ENCODE peak calls at places on chromosomes 2 and 18, in seven cellular contexts. One of them, this sample, is unnamed.

GRCh38 chr18:22489694-22490093 is 72.0 kb upstream of the CTAGE1 start:
- DNase-seq in tibial artery: no peak
- DNase-seq in CD4-positive, alpha-beta memory T cell: no peak
- DNase-seq in RPMI7951: no peak
- DNase-seq in brain microvascular endothelial cell: no peak
- DNase-seq in omental fat pad: no peak
- DNase-seq in HEK293T: no peak
- DNase-seq in this sample: no peak

GRCh38 chr2:204654679-204655078 is 109.4 kb downstream of the PARD3B start:
- DNase-seq in tibial artery: no peak
- DNase-seq in CD4-positive, alpha-beta memory T cell: no peak
- DNase-seq in RPMI7951: no peak
- DNase-seq in brain microvascular endothelial cell: no peak
- DNase-seq in omental fat pad: no peak
- DNase-seq in HEK293T: no peak
- DNase-seq in this sample: no peak

GRCh38 chr2:127422631-127423475 is 4.6 kb downstream of the PROC start:
- DNase-seq in tibial artery: no peak
- DNase-seq in CD4-positive, alpha-beta memory T cell: peak; percentile 21
- DNase-seq in RPMI7951: peak; percentile 18
- DNase-seq in brain microvascular endothelial cell: no peak
- DNase-seq in omental fat pad: no peak
- DNase-seq in HEK293T: no peak
- DNase-seq in this sample: peak; percentile 13

GRCh38 chr18:73478191-73478590 is 610.4 kb upstream of the NETO1 start:
- DNase-seq in tibial artery: no peak
- DNase-seq in CD4-positive, alpha-beta memory T cell: no peak
- DNase-seq in RPMI7951: peak; percentile 7
- DNase-seq in brain microvascular endothelial cell: no peak
- DNase-seq in omental fat pad: no peak
- DNase-seq in HEK293T: no peak
- DNase-seq in this sample: no peak

GRCh38 chr18:69992776-69993175 is 45.1 kb upstream of the CD226 start:
- DNase-seq in tibial artery: no peak
- DNase-seq in CD4-positive, alpha-beta memory T cell: no peak
- DNase-seq in RPMI7951: peak; percentile 83
- DNase-seq in brain microvascular endothelial cell: peak; percentile 74
- DNase-seq in omental fat pad: no peak
- DNase-seq in HEK293T: no peak
- DNase-seq in this sample: no peak

GRCh38 chr2:219627105-219628100 is at the start of gene SLC4A3:
- DNase-seq in tibial artery: no peak
- DNase-seq in CD4-positive, alpha-beta memory T cell: no peak
- DNase-seq in RPMI7951: peak; percentile 53
- DNase-seq in brain microvascular endothelial cell: no peak
- DNase-seq in omental fat pad: no peak
- DNase-seq in HEK293T: peak; percentile 79
- DNase-seq in this sample: no peak

GRCh38 chr2:100301881-100302584 is 20.3 kb downstream of the LONRF2 start:
- DNase-seq in tibial artery: no peak
- DNase-seq in CD4-positive, alpha-beta memory T cell: no peak
- DNase-seq in RPMI7951: no peak
- DNase-seq in brain microvascular endothelial cell: no peak
- DNase-seq in omental fat pad: no peak
- DNase-seq in HEK293T: no peak
- DNase-seq in this sample: no peak

GRCh38 chr2:5482929-5483331 is 209.3 kb upstream of the SOX11 start:
- DNase-seq in tibial artery: no peak
- DNase-seq in CD4-positive, alpha-beta memory T cell: no peak
- DNase-seq in RPMI7951: no peak
- DNase-seq in brain microvascular endothelial cell: peak; percentile 12
- DNase-seq in omental fat pad: no peak
- DNase-seq in HEK293T: no peak
- DNase-seq in this sample: no peak

GRCh38 chr2:218229851-218230250 is 12.9 kb downstream of the ARPC2 start:
- DNase-seq in tibial artery: no peak
- DNase-seq in CD4-positive, alpha-beta memory T cell: no peak
- DNase-seq in RPMI7951: peak; percentile 83
- DNase-seq in brain microvascular endothelial cell: no peak
- DNase-seq in omental fat pad: no peak
- DNase-seq in HEK293T: no peak
- DNase-seq in this sample: no peak

GRCh38 chr2:161237397-161238263 is 70.6 kb upstream of the PSMD14 start:
- DNase-seq in tibial artery: peak; percentile 69
- DNase-seq in CD4-positive, alpha-beta memory T cell: peak; percentile 52
- DNase-seq in RPMI7951: peak; percentile 39
- DNase-seq in brain microvascular endothelial cell: no peak
- DNase-seq in omental fat pad: peak; percentile 32
- DNase-seq in HEK293T: no peak
- DNase-seq in this sample: peak; percentile 26

GRCh38 chr2:129585760-129586159 is 393.7 kb upstream of the RAB6C start:
- DNase-seq in tibial artery: no peak
- DNase-seq in CD4-positive, alpha-beta memory T cell: no peak
- DNase-seq in RPMI7951: no peak
- DNase-seq in brain microvascular endothelial cell: no peak
- DNase-seq in omental fat pad: no peak
- DNase-seq in HEK293T: no peak
- DNase-seq in this sample: no peak

GRCh38 chr2:106159867-106160785 is 34.0 kb downstream of the UXS1 start:
- DNase-seq in tibial artery: no peak
- DNase-seq in CD4-positive, alpha-beta memory T cell: peak; percentile 64
- DNase-seq in RPMI7951: no peak
- DNase-seq in brain microvascular endothelial cell: no peak
- DNase-seq in omental fat pad: no peak
- DNase-seq in HEK293T: no peak
- DNase-seq in this sample: no peak

GRCh38 chr2:113886479-113887383 is 3.2 kb upstream of the ACTR3 start:
- DNase-seq in tibial artery: no peak
- DNase-seq in CD4-positive, alpha-beta memory T cell: no peak
- DNase-seq in RPMI7951: peak; percentile 93
- DNase-seq in brain microvascular endothelial cell: peak; percentile 92
- DNase-seq in omental fat pad: no peak
- DNase-seq in HEK293T: no peak
- DNase-seq in this sample: peak; percentile 50

GRCh38 chr18:67513285-67513684 is 3.2 kb downstream of the DSEL start:
- DNase-seq in tibial artery: no peak
- DNase-seq in CD4-positive, alpha-beta memory T cell: no peak
- DNase-seq in RPMI7951: peak; percentile 23
- DNase-seq in brain microvascular endothelial cell: peak; percentile 12
- DNase-seq in omental fat pad: no peak
- DNase-seq in HEK293T: no peak
- DNase-seq in this sample: no peak

GRCh38 chr2:156918410-156918809 is 339.1 kb upstream of the GALNT5 start:
- DNase-seq in tibial artery: no peak
- DNase-seq in CD4-positive, alpha-beta memory T cell: no peak
- DNase-seq in RPMI7951: no peak
- DNase-seq in brain microvascular endothelial cell: no peak
- DNase-seq in omental fat pad: no peak
- DNase-seq in HEK293T: no peak
- DNase-seq in this sample: no peak

GRCh38 chr2:30223413-30223874 is 7.9 kb upstream of the LBH start:
- DNase-seq in tibial artery: no peak
- DNase-seq in CD4-positive, alpha-beta memory T cell: no peak
- DNase-seq in RPMI7951: no peak
- DNase-seq in brain microvascular endothelial cell: no peak
- DNase-seq in omental fat pad: no peak
- DNase-seq in HEK293T: no peak
- DNase-seq in this sample: no peak

GRCh38 chr18:5196253-5197031 is 615 bp downstream of the AKAIN1 start:
- DNase-seq in tibial artery: no peak
- DNase-seq in CD4-positive, alpha-beta memory T cell: no peak
- DNase-seq in RPMI7951: no peak
- DNase-seq in brain microvascular endothelial cell: no peak
- DNase-seq in omental fat pad: no peak
- DNase-seq in HEK293T: no peak
- DNase-seq in this sample: no peak

GRCh38 chr2:26298638-26299393 is 47.1 kb upstream of the SELENOI start:
- DNase-seq in tibial artery: peak; percentile 77
- DNase-seq in CD4-positive, alpha-beta memory T cell: peak; percentile 37
- DNase-seq in RPMI7951: peak; percentile 63
- DNase-seq in brain microvascular endothelial cell: peak; percentile 29
- DNase-seq in omental fat pad: no peak
- DNase-seq in HEK293T: no peak
- DNase-seq in this sample: peak; percentile 88